ENCODE peak calls at places on chromosomes 2 and 18, in six cellular contexts. One of them, this sample, is unnamed.

GRCh38 chr2:17933251-17933650 is 54.8 kb downstream of the KCNS3 start:
- DNase-seq in GM12878: no peak
- DNase-seq in HepG2: no peak
- DNase-seq in K562: no peak
- DNase-seq in endothelial cell of umbilical vein: no peak
- DNase-seq in NB4: no peak
- DNase-seq in this sample: no peak

GRCh38 chr2:201258666-201258999 is 1.7 kb upstream of the CASP8 start:
- DNase-seq in endothelial cell of umbilical vein: no peak
- DNase-seq in HepG2: no peak
- DNase-seq in NB4: peak; percentile 86
- DNase-seq in K562: no peak
- DNase-seq in GM12878: no peak
- DNase-seq in this sample: no peak

GRCh38 chr18:70931942-70932814 is 643.3 kb downstream of the SOCS6 start:
- DNase-seq in endothelial cell of umbilical vein: peak; percentile 63
- DNase-seq in K562: no peak
- DNase-seq in NB4: peak; percentile 48
- DNase-seq in GM12878: no peak
- DNase-seq in HepG2: peak; percentile 3
- DNase-seq in this sample: no peak

GRCh38 chr2:121123268-121123667 is 161.7 kb downstream of the TFCP2L1 start:
- DNase-seq in NB4: no peak
- DNase-seq in K562: no peak
- DNase-seq in HepG2: no peak
- DNase-seq in GM12878: no peak
- DNase-seq in endothelial cell of umbilical vein: no peak
- DNase-seq in this sample: no peak

GRCh38 chr2:161825429-161825828 is 201.2 kb downstream of the SLC4A10 start:
- DNase-seq in NB4: no peak
- DNase-seq in GM12878: no peak
- DNase-seq in K562: no peak
- DNase-seq in endothelial cell of umbilical vein: no peak
- DNase-seq in HepG2: no peak
- DNase-seq in this sample: no peak

GRCh38 chr2:28293416-28293815 is 99.2 kb upstream of the FOSL2 start:
- DNase-seq in K562: no peak
- DNase-seq in HepG2: no peak
- DNase-seq in endothelial cell of umbilical vein: no peak
- DNase-seq in GM12878: no peak
- DNase-seq in NB4: no peak
- DNase-seq in this sample: no peak

GRCh38 chr2:11305958-11306357 is 38.5 kb downstream of the ROCK2 start:
- DNase-seq in HepG2: no peak
- DNase-seq in endothelial cell of umbilical vein: no peak
- DNase-seq in NB4: no peak
- DNase-seq in GM12878: no peak
- DNase-seq in K562: no peak
- DNase-seq in this sample: no peak

GRCh38 chr2:240792658-240793312 is 27.2 kb downstream of the KIF1A start:
- DNase-seq in NB4: no peak
- DNase-seq in endothelial cell of umbilical vein: no peak
- DNase-seq in K562: no peak
- DNase-seq in HepG2: no peak
- DNase-seq in GM12878: no peak
- DNase-seq in this sample: no peak

GRCh38 chr2:42474765-42475454 is 18.9 kb downstream of the KCNG3 start:
- DNase-seq in HepG2: peak; percentile 39
- DNase-seq in NB4: no peak
- DNase-seq in GM12878: no peak
- DNase-seq in K562: no peak
- DNase-seq in endothelial cell of umbilical vein: no peak
- DNase-seq in this sample: no peak

GRCh38 chr18:12904012-12904516 is 20.0 kb upstream of the PTPN2 start:
- DNase-seq in K562: peak; percentile 50
- DNase-seq in HepG2: no peak
- DNase-seq in endothelial cell of umbilical vein: no peak
- DNase-seq in GM12878: no peak
- DNase-seq in NB4: no peak
- DNase-seq in this sample: no peak

GRCh38 chr2:38187416-38188127 is 111.6 kb upstream of the CYP1B1 start:
- DNase-seq in HepG2: no peak
- DNase-seq in K562: no peak
- DNase-seq in endothelial cell of umbilical vein: peak; percentile 29
- DNase-seq in NB4: no peak
- DNase-seq in GM12878: no peak
- DNase-seq in this sample: no peak

GRCh38 chr2:207073791-207074678 is 91.7 kb downstream of the KLF7 start:
- DNase-seq in K562: no peak
- DNase-seq in HepG2: no peak
- DNase-seq in GM12878: no peak
- DNase-seq in endothelial cell of umbilical vein: peak; percentile 70
- DNase-seq in NB4: peak; percentile 9
- DNase-seq in this sample: no peak

GRCh38 chr18:48988508-48989303 is 37.9 kb upstream of the SMAD7 start:
- DNase-seq in HepG2: no peak
- DNase-seq in K562: no peak
- DNase-seq in endothelial cell of umbilical vein: no peak
- DNase-seq in NB4: no peak
- DNase-seq in GM12878: no peak
- DNase-seq in this sample: no peak

GRCh38 chr2:238165288-238165921 is 6.6 kb downstream of the ERFE start:
- DNase-seq in HepG2: no peak
- DNase-seq in NB4: no peak
- DNase-seq in K562: no peak
- DNase-seq in endothelial cell of umbilical vein: no peak
- DNase-seq in GM12878: no peak
- DNase-seq in this sample: no peak

GRCh38 chr2:28956415-28956826 is 24.7 kb upstream of the TOGARAM2 start:
- DNase-seq in K562: peak; percentile 75
- DNase-seq in GM12878: no peak
- DNase-seq in endothelial cell of umbilical vein: no peak
- DNase-seq in NB4: peak; percentile 51
- DNase-seq in HepG2: peak; percentile 62
- DNase-seq in this sample: no peak

GRCh38 chr2:234459401-234460009 is 37.4 kb downstream of the ARL4C start:
- DNase-seq in HepG2: no peak
- DNase-seq in GM12878: no peak
- DNase-seq in endothelial cell of umbilical vein: no peak
- DNase-seq in NB4: no peak
- DNase-seq in K562: no peak
- DNase-seq in this sample: no peak

GRCh38 chr2:177143444-177143843 is 69.2 kb upstream of the HNRNPA3 start:
- DNase-seq in K562: no peak
- DNase-seq in NB4: no peak
- DNase-seq in endothelial cell of umbilical vein: peak; percentile 93
- DNase-seq in GM12878: no peak
- DNase-seq in HepG2: no peak
- DNase-seq in this sample: peak; percentile 55

GRCh38 chr2:88212251-88212790 is 42.2 kb downstream of the THNSL2 start:
- DNase-seq in GM12878: no peak
- DNase-seq in K562: no peak
- DNase-seq in HepG2: peak; percentile 90
- DNase-seq in NB4: peak; percentile 23
- DNase-seq in endothelial cell of umbilical vein: no peak
- DNase-seq in this sample: no peak

GRCh38 chr2:36032046-36032445 is 323.5 kb upstream of the CRIM1 start:
- DNase-seq in GM12878: no peak
- DNase-seq in endothelial cell of umbilical vein: no peak
- DNase-seq in K562: no peak
- DNase-seq in NB4: no peak
- DNase-seq in HepG2: no peak
- DNase-seq in this sample: no peak

GRCh38 chr2:133097666-133098065 is 427.7 kb upstream of the LYPD1 start:
- DNase-seq in endothelial cell of umbilical vein: no peak
- DNase-seq in NB4: no peak
- DNase-seq in K562: no peak
- DNase-seq in HepG2: no peak
- DNase-seq in GM12878: no peak
- DNase-seq in this sample: no peak

GRCh38 chr2:124867247-124867646 is 842.2 kb downstream of the CNTNAP5 start:
- DNase-seq in K562: no peak
- DNase-seq in HepG2: no peak
- DNase-seq in GM12878: no peak
- DNase-seq in NB4: no peak
- DNase-seq in endothelial cell of umbilical vein: no peak
- DNase-seq in this sample: no peak

GRCh38 chr18:76679259-76679658 is 143.1 kb upstream of the ZNF236 start:
- DNase-seq in HepG2: peak; percentile 11
- DNase-seq in GM12878: no peak
- DNase-seq in NB4: peak; percentile 37
- DNase-seq in K562: no peak
- DNase-seq in endothelial cell of umbilical vein: no peak
- DNase-seq in this sample: no peak

GRCh38 chr2:232622563-232622962 is 10.8 kb upstream of the EFHD1 start:
- DNase-seq in HepG2: no peak
- DNase-seq in endothelial cell of umbilical vein: no peak
- DNase-seq in K562: no peak
- DNase-seq in GM12878: no peak
- DNase-seq in NB4: no peak
- DNase-seq in this sample: no peak

DNA sequence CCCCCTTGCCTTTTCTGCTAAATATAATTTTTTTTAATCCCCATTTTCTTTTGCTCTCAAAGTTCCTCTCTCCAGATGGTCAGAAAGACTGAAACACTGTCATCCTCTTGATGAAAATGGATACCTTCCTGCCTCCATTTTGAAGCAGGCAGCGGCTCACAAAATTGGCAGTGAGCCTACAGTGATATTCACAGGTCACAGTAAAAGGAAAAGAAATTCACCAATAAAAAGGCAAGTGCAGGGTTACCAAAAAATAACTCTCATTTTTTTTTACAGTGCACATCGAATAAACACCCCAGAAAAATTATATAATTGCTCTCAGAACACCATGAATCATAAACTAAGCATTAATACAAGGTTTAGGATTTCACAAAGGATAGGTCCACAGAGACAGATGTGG is 307.5 kb downstream of the TCF4 start:
- DNase-seq in HepG2: no peak
- DNase-seq in endothelial cell of umbilical vein: peak; percentile 51
- DNase-seq in NB4: no peak
- DNase-seq in K562: no peak
- DNase-seq in GM12878: no peak
- DNase-seq in this sample: no peak
- TF ChIP-seq MYC in HepG2: no peak
- TF ChIP-seq MYC in endothelial cell of umbilical vein: no peak
- TF ChIP-seq MYC in NB4: no peak
- TF ChIP-seq MYC in K562: no peak
- TF ChIP-seq MYC in GM12878: no peak
- TF ChIP-seq MYC in this sample: no peak

DNA sequence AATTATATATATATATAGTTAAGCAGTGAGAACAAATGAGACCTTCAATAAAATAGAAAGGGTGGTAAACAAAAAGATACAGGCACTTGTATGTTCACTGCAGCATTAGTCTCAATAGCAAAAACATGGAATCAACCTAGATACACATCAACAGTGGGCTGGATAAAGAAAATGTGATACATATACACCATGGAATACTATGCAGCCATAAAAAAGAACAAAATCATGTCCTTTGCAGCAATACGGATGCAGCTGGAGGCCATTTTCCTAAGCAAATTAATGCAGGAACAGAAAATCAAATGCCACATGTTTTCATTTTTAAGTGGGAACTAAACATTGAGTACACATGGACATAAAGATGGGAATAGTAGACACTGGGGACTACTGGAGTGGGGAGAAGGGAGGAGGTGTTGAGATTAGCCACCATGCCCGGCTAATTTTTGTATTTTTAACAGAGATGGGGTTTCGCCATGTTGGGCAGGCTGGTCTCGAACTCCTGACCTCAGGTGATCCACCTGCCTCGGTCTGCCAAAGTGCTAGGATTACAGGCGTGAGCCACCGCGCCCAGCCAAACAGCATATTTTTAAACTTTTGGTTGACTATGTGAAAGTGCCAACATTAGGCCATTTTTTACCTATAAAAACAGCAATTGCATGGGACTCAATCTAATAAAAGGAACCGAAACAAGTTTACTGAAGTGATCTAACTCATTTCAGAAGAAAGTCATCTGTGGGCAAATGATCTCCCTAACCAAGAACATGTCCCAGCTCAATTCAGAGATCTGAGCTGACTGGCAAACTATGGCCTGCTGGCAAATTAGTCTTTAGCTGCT is 23.7 kb downstream of the ICA1L start:
- DNase-seq in endothelial cell of umbilical vein: no peak
- DNase-seq in GM12878: peak; percentile 73
- DNase-seq in HepG2: no peak
- DNase-seq in NB4: no peak
- DNase-seq in K562: no peak
- DNase-seq in this sample: no peak
- TF ChIP-seq MYC in endothelial cell of umbilical vein: no peak
- TF ChIP-seq MYC in GM12878: no peak
- TF ChIP-seq MYC in HepG2: no peak
- TF ChIP-seq MYC in NB4: no peak
- TF ChIP-seq MYC in K562: no peak
- TF ChIP-seq MYC in this sample: no peak

DNA sequence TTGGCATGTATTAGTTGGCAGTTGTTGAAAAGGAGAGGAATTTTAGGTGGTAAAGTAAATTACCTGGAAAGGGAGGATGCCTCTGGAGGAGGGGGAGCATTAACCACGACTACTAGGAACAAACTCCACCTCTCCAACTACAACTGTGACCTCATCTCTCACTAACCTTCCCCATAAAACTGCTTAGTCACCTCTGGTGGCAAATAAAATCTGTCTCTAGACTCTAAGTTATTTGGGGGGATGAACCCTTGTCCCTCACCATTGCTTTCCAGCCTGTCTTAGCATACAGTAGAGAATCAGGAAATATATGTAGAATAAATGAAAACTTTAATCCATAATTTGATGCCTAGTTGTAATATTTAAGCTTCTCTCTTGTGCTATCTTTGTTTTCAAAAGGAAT is 27.6 kb upstream of the MYO1B start:
- DNase-seq in GM12878: no peak
- DNase-seq in HepG2: peak; percentile 35
- DNase-seq in K562: no peak
- DNase-seq in NB4: peak; percentile 56
- DNase-seq in endothelial cell of umbilical vein: no peak
- DNase-seq in this sample: peak; percentile 94
- TF ChIP-seq MYC in GM12878: no peak
- TF ChIP-seq MYC in HepG2: no peak
- TF ChIP-seq MYC in K562: no peak
- TF ChIP-seq MYC in NB4: no peak
- TF ChIP-seq MYC in endothelial cell of umbilical vein: no peak
- TF ChIP-seq MYC in this sample: no peak

GRCh38 chr2:47041065-47041464 is 114.0 kb downstream of the STPG4 start:
- DNase-seq in NB4: no peak
- DNase-seq in K562: no peak
- DNase-seq in endothelial cell of umbilical vein: no peak
- DNase-seq in HepG2: no peak
- DNase-seq in GM12878: no peak
- DNase-seq in this sample: no peak

GRCh38 chr2:47043891-47044239 is 111.2 kb downstream of the STPG4 start:
- DNase-seq in HepG2: no peak
- DNase-seq in NB4: no peak
- DNase-seq in endothelial cell of umbilical vein: no peak
- DNase-seq in K562: no peak
- DNase-seq in GM12878: no peak
- DNase-seq in this sample: no peak

GRCh38 chr2:47041891-47042684 is 113.0 kb downstream of the STPG4 start:
- DNase-seq in endothelial cell of umbilical vein: no peak
- DNase-seq in K562: no peak
- DNase-seq in HepG2: no peak
- DNase-seq in NB4: no peak
- DNase-seq in GM12878: no peak
- DNase-seq in this sample: no peak

GRCh38 chr2:47040662-47041061 is 114.4 kb downstream of the STPG4 start:
- DNase-seq in GM12878: no peak
- DNase-seq in HepG2: peak; percentile 69
- DNase-seq in NB4: no peak
- DNase-seq in K562: no peak
- DNase-seq in endothelial cell of umbilical vein: no peak
- DNase-seq in this sample: no peak

GRCh38 chr2:47043142-47043890 is 111.8 kb downstream of the STPG4 start:
- DNase-seq in GM12878: no peak
- DNase-seq in endothelial cell of umbilical vein: peak; percentile 82
- DNase-seq in HepG2: peak; percentile 79
- DNase-seq in NB4: peak; percentile 52
- DNase-seq in K562: no peak
- DNase-seq in this sample: peak; percentile 81
- TF ChIP-seq MYC in GM12878: no peak
- TF ChIP-seq MYC in endothelial cell of umbilical vein: no peak
- TF ChIP-seq MYC in HepG2: peak; percentile 34
- TF ChIP-seq MYC in NB4: no peak
- TF ChIP-seq MYC in K562: no peak
- TF ChIP-seq MYC in this sample: no peak

This sample was measured in A549.